ENCODE peak calls at places on chromosomes 1 and 21, in ten cellular contexts. D, P, Q, I, K, F, R, L, S and Z are unnamed samples.

GRCh38 chr1:188027613-188028012 is 1198.9 kb downstream of the PLA2G4A start:
- DNase-seq in D (no peak), P (no peak), Q (no peak), I (no peak), K (peak), F (peak), R (peak), L (peak), S (no peak), Z (no peak)

GRCh38 chr21:34306246-34306645 is 57.6 kb upstream of the KCNE2 start:
- DNase-seq in D (no peak), P (no peak), Q (no peak), I (no peak), K (no peak), F (no peak), R (no peak), L (no peak), S (no peak), Z (no peak)

GRCh38 chr1:39842726-39843305 is 40.5 kb downstream of the TRIT1 start:
- DNase-seq in D (no peak), P (no peak), Q (no peak), I (no peak), K (no peak), F (no peak), R (no peak), L (no peak), S (no peak), Z (no peak)

GRCh38 chr21:36169465-36170128 is 13.0 kb downstream of the DOP1B start:
- DNase-seq in D (peak), P (no peak), Q (no peak), I (peak), K (no peak), F (no peak), R (no peak), L (no peak), S (no peak), Z (no peak)

GRCh38 chr1:157411064-157411463 is 141.3 kb downstream of the FCRL5 start:
- DNase-seq in D (no peak), P (no peak), Q (no peak), I (no peak), K (no peak), F (no peak), R (no peak), L (no peak), S (no peak), Z (no peak)

GRCh38 chr1:235417101-235417697 is 50.0 kb downstream of the TBCE start:
- DNase-seq in D (peak), P (peak), Q (no peak), I (no peak), K (peak), F (peak), R (no peak), L (no peak), S (no peak), Z (peak)

GRCh38 chr1:202968895-202969295 is 1.8 kb upstream of the CYB5R1 start:
- DNase-seq in D (peak), P (peak), Q (no peak), I (peak), K (peak), F (peak), R (no peak), L (peak), S (no peak), Z (peak)

GRCh38 chr1:23867542-23867952 is 543 bp downstream of the FUCA1 start:
- DNase-seq in D (no peak), P (no peak), Q (no peak), I (peak), K (peak), F (no peak), R (no peak), L (no peak), S (no peak), Z (no peak)

GRCh38 chr1:68168545-68169065 is 63.7 kb downstream of the WLS start:
- DNase-seq in D (no peak), P (no peak), Q (no peak), I (no peak), K (no peak), F (peak), R (no peak), L (no peak), S (no peak), Z (no peak)

GRCh38 chr1:115437146-115437639 is 99.1 kb upstream of the NGF start:
- DNase-seq in D (no peak), P (no peak), Q (no peak), I (no peak), K (no peak), F (no peak), R (no peak), L (no peak), S (no peak), Z (no peak)

GRCh38 chr1:15352122-15352957 is 57.3 kb upstream of the EFHD2 start:
- DNase-seq in D (no peak), P (no peak), Q (no peak), I (no peak), K (peak), F (peak), R (peak), L (no peak), S (no peak), Z (no peak)

GRCh38 chr1:163203561-163203960 is 845 bp upstream of the RGS5 start:
- DNase-seq in D (no peak), P (no peak), Q (no peak), I (no peak), K (peak), F (no peak), R (peak), L (no peak), S (no peak), Z (no peak)

GRCh38 chr21:36147891-36148290 is 8.7 kb upstream of the DOP1B start:
- DNase-seq in D (no peak), P (no peak), Q (no peak), I (no peak), K (no peak), F (no peak), R (no peak), L (no peak), S (no peak), Z (no peak)

GRCh38 chr1:53076721-53077598 is 14.9 kb downstream of the PODN start:
- DNase-seq in D (no peak), P (no peak), Q (peak), I (peak), K (no peak), F (no peak), R (no peak), L (no peak), S (no peak), Z (no peak)

GRCh38 chr1:199490804-199491527 is 536.5 kb upstream of the NR5A2 start:
- DNase-seq in D (no peak), P (no peak), Q (no peak), I (no peak), K (peak), F (peak), R (peak), L (no peak), S (no peak), Z (no peak)

GRCh38 chr1:93672069-93672468 is 9.6 kb downstream of the BCAR3 start:
- DNase-seq in D (no peak), P (peak), Q (peak), I (peak), K (no peak), F (peak), R (no peak), L (no peak), S (no peak), Z (no peak)

GRCh38 chr1:182515556-182515955 is 65.6 kb downstream of the RGSL1 start:
- DNase-seq in D (no peak), P (no peak), Q (no peak), I (no peak), K (no peak), F (no peak), R (no peak), L (peak), S (no peak), Z (no peak)

GRCh38 chr1:21337459-21337930 is 47.2 kb upstream of the ECE1 start:
- DNase-seq in D (no peak), P (no peak), Q (no peak), I (no peak), K (no peak), F (no peak), R (no peak), L (no peak), S (no peak), Z (no peak)

GRCh38 chr1:7552402-7552801 is 218.7 kb upstream of the VAMP3 start:
- DNase-seq in D (no peak), P (no peak), Q (peak), I (no peak), K (no peak), F (peak), R (no peak), L (no peak), S (no peak), Z (no peak)

GRCh38 chr1:22673486-22674409 is 20.7 kb downstream of the C1QB start:
- DNase-seq in D (peak), P (peak), Q (no peak), I (no peak), K (peak), F (peak), R (no peak), L (no peak), S (peak), Z (no peak)

GRCh38 chr1:238530209-238530851 is 639.6 kb upstream of the ZP4 start:
- DNase-seq in D (no peak), P (no peak), Q (no peak), I (no peak), K (no peak), F (no peak), R (no peak), L (peak), S (no peak), Z (no peak)

GRCh38 chr1:4485398-4485797 is 169.0 kb upstream of the AJAP1 start:
- DNase-seq in D (no peak), P (no peak), Q (no peak), I (no peak), K (no peak), F (no peak), R (no peak), L (no peak), S (no peak), Z (no peak)

GRCh38 chr1:18883636-18884418 is 18.5 kb downstream of the ALDH4A1 start:
- DNase-seq in D (peak), P (peak), Q (peak), I (peak), K (peak), F (peak), R (no peak), L (peak), S (peak), Z (peak)

GRCh38 chr1:234925440-234926251 is 203.0 kb downstream of the TOMM20 start:
- DNase-seq in D (no peak), P (no peak), Q (no peak), I (no peak), K (peak), F (peak), R (peak), L (no peak), S (no peak), Z (no peak)

GRCh38 chr1:203504400-203505250 is 10.7 kb downstream of the OPTC start:
- DNase-seq in D (peak), P (peak), Q (peak), I (peak), K (peak), F (peak), R (no peak), L (peak), S (peak), Z (peak)

GRCh38 chr1:225977937-225978748 is 21.0 kb downstream of the SDE2 start:
- DNase-seq in D (no peak), P (no peak), Q (peak), I (no peak), K (no peak), F (no peak), R (no peak), L (no peak), S (no peak), Z (no peak)
- TF ChIP-seq CTCF in D (no peak), P (no peak), Q (no peak), I (no peak), K (no peak), F (no peak), R (no peak), L (peak), S (no peak), Z (no peak)

DNA sequence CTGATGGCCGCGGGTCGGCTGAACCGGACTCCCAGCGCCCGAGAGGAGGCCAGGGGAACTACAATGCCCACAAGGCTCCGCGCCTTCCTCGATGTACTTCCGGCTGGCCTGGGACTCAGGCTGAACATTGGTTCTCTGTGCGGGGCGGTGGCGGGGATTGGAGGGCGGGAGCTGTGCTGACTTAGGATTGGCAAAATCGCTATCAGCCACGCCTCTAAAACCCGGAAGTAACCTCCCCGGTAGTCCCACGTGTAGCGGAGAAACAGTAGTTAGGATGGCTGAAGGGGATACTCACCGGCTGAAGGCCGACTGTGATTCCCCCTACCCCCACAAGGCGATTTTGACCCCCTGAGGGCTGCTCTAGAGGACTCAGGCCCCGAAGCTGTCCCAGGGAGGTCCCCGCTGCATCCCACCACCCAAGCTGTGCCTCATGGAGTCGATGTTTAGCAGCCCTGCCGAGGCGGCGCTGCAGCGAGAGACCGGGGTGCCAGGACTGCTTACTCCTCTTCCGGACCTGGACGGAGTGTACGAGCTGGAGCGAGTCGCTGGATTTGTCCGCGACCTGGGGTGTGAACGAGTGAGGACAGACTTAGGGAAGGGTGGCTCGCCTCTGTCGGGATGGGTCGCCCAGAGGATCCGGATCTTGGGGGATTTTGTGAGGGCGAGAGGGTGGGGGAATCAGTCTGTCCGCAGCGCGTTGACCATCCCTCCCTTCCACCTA is at the start of gene DPH2:
- DNase-seq in D (peak), P (peak), Q (peak), I (peak), K (peak), F (peak), R (peak), L (peak), S (peak), Z (peak)
- TF ChIP-seq CTCF in D (no peak), P (no peak), Q (no peak), I (no peak), K (no peak), F (peak), R (peak), L (peak), S (peak), Z (no peak)

GRCh38 chr1:223543559-223543958 is 121.9 kb downstream of the CAPN8 start:
- DNase-seq in D (no peak), P (no peak), Q (no peak), I (no peak), K (no peak), F (no peak), R (no peak), L (no peak), S (no peak), Z (no peak)
- TF ChIP-seq CTCF in D (no peak), P (no peak), Q (no peak), I (no peak), K (no peak), F (no peak), R (no peak), L (no peak), S (no peak), Z (no peak)

GRCh38 chr1:1304331-1305299 is 3.1 kb downstream of the ACAP3 start:
- DNase-seq in D (peak), P (peak), Q (peak), I (peak), K (peak), F (peak), R (peak), L (no peak), S (no peak), Z (no peak)

GRCh38 chr1:1303736-1304135 is 4.0 kb downstream of the ACAP3 start:
- DNase-seq in D (no peak), P (no peak), Q (no peak), I (no peak), K (no peak), F (no peak), R (no peak), L (no peak), S (no peak), Z (no peak)

GRCh38 chr1:1306070-1306660 is 1.6 kb downstream of the ACAP3 start:
- DNase-seq in D (no peak), P (no peak), Q (no peak), I (no peak), K (no peak), F (peak), R (no peak), L (no peak), S (no peak), Z (no peak)

GRCh38 chr1:1306661-1307260 is 969 bp downstream of the ACAP3 start:
- DNase-seq in D (no peak), P (no peak), Q (no peak), I (no peak), K (no peak), F (no peak), R (no peak), L (no peak), S (no peak), Z (no peak)

GRCh38 chr1:1305300-1306069 is 2.2 kb downstream of the ACAP3 start:
- DNase-seq in D (no peak), P (peak), Q (peak), I (peak), K (peak), F (peak), R (peak), L (peak), S (no peak), Z (peak)
- TF ChIP-seq CTCF in D (no peak), P (no peak), Q (no peak), I (no peak), K (no peak), F (no peak), R (peak), L (peak), S (no peak), Z (no peak)

DNA sequence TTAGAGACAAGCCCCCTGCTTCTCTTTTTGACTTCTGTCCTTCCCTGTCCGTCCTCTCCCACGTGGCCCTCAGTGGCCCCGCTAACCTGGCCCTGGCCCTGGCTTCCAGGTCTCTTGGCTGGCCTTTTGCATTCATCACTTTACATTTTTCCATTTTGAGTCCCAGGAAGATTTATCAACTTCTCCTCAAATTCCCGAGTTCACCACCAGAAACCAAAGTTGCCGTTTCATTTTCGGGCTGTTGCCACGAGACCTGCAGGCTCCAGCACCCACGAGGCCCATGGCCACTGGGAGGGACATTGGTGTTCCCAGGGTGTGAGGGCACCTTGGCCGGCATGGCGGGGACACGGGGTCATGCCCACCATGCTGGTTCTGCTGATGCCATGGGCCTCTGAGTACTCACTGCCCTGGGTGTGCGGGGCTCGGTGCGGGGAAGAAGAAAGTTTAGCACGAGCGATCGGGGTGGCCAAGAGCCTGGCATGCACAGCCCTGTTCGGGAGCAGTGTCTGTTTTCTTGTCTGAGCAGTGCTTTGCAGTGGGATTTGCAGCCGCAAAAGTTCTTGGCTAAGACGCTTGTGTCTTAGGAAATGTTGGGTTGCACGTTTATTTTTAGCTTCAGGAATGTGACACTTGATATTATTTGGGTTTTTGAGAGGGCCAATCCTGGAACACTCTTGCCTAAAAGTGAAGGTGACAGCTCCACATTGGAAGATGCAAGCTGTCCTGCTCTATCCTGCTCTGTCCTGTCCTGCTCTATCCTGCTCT is 40.4 kb upstream of the ADARB1 start:
- DNase-seq in D (no peak), P (peak), Q (peak), I (no peak), K (no peak), F (peak), R (peak), L (no peak), S (no peak), Z (no peak)
- TF ChIP-seq CTCF in D (no peak), P (no peak), Q (no peak), I (no peak), K (no peak), F (no peak), R (no peak), L (no peak), S (no peak), Z (no peak)

DNA sequence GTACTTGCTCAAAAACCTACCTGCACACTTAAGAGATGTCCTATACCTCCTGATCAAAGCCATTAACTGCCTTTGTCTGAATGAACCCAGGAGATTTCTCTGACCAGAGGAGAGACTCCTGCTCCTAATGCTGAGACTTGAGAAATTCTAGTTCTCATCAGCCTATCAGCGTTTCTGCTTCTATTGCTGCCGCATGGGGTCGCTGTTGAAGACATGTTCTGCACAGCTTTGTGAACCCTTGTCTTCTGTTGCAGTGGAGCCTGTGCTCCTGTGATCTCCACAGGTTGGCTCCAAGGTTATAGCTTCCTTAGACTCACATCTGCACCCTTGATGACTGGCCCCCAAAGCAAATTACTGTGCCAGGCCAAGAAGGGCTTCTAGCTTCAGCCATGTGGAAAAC is 40.2 kb downstream of the EDN2 start:
- DNase-seq in D (no peak), P (no peak), Q (no peak), I (no peak), K (no peak), F (no peak), R (no peak), L (no peak), S (no peak), Z (no peak)
- TF ChIP-seq CTCF in D (no peak), P (no peak), Q (no peak), I (no peak), K (no peak), F (peak), R (peak), L (peak), S (peak), Z (no peak)

GRCh38 chr1:62436466-62437272 is at the start of gene USP1:
- DNase-seq in D (peak), P (peak), Q (peak), I (peak), K (peak), F (peak), R (peak), L (peak), S (peak), Z (peak)

GRCh38 chr1:62435231-62436038 is 1.4 kb upstream of the USP1 start:
- DNase-seq in D (no peak), P (no peak), Q (peak), I (no peak), K (peak), F (no peak), R (no peak), L (no peak), S (no peak), Z (no peak)

GRCh38 chr1:62434612-62434994 is 2.2 kb upstream of the USP1 start:
- DNase-seq in D (no peak), P (no peak), Q (no peak), I (no peak), K (no peak), F (no peak), R (no peak), L (no peak), S (no peak), Z (no peak)

GRCh38 chr1:62436039-62436465 is 797 bp upstream of the USP1 start:
- DNase-seq in D (peak), P (no peak), Q (peak), I (peak), K (no peak), F (no peak), R (no peak), L (peak), S (peak), Z (peak)

DNA sequence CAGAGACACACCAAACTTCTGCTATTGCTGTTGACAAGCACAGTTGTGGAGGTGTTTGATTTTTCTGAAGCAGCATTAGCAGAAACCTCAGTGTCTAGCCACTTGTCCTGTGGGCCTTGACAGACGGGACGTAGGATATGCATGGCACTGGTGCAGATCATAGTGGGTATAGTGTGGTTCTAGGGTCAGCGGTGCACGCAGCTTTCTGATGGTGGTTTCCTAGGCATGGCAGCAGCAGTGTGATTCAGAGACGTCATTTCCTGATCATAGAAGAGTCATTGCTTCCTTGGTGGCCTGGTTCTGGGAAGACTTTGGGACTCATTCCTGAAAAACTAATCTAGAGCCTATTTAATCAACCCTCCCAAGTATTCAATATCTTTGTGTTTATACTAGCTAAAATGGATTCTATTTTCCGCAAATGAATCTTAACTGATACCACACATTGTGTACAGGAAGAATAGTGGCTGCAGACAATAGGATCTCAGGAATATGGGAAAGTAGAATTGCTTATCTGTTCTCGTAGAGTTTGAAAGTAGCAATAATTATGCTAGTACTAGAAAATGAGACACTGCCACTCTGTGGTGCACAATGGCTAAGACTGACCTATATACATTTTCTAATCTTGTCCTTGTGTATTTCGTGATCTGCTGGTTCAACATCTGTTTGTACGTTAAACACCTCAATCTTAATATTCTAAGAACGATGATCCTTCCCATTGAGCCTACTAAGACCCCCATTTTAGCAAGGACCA is 2.8 kb upstream of the USP1 start:
- DNase-seq in D (no peak), P (no peak), Q (no peak), I (no peak), K (no peak), F (no peak), R (no peak), L (no peak), S (no peak), Z (no peak)
- TF ChIP-seq CTCF in D (no peak), P (no peak), Q (no peak), I (no peak), K (no peak), F (no peak), R (peak), L (no peak), S (peak), Z (no peak)